ENCODE peak calls at places on chromosomes 4 and X, in seven cellular contexts. Z, K, D, I, O, U and Q are unnamed samples.

GRCh38 chr4:188012546-188012945 is 17.0 kb downstream of the ZFP42 start:
- DNase-seq in Z (no peak), K (no peak), D (no peak), I (no peak), O (no peak), U (no peak), Q (no peak)

GRCh38 chrX:1433646-1434357 is 18.9 kb downstream of the ASMTL start:
- DNase-seq in Z (no peak), K (no peak), D (no peak), I (no peak), O (no peak), U (no peak), Q (no peak)

GRCh38 chr4:124104101-124104500 is 608.4 kb downstream of the ANKRD50 start:
- DNase-seq in Z (no peak), K (no peak), D (no peak), I (peak; percentile 43), O (no peak), U (no peak), Q (no peak)

GRCh38 chr4:26369132-26370036 is 48.6 kb downstream of the RBPJ start:
- DNase-seq in Z (no peak), K (no peak), D (no peak), I (no peak), O (no peak), U (no peak), Q (no peak)

GRCh38 chrX:97401586-97402101 is 517.9 kb downstream of the RPA4 start:
- DNase-seq in Z (peak; percentile 17), K (no peak), D (no peak), I (peak; percentile 12), O (no peak), U (no peak), Q (no peak)

GRCh38 chr4:113106076-113106475 is 56.6 kb downstream of the ANK2 start:
- DNase-seq in Z (peak; percentile 77), K (peak; percentile 23), D (no peak), I (peak; percentile 57), O (peak; percentile 63), U (no peak), Q (peak; percentile 68)

GRCh38 chr4:155705664-155706063 is 39.0 kb downstream of the GUCY1A1 start:
- DNase-seq in Z (no peak), K (no peak), D (no peak), I (peak; percentile 10), O (peak; percentile 10), U (no peak), Q (peak; percentile 41)

GRCh38 chrX:11533211-11533651 is 132.5 kb downstream of the ARHGAP6 start:
- DNase-seq in Z (peak; percentile 76), K (peak; percentile 65), D (peak; percentile 84), I (peak; percentile 84), O (peak; percentile 67), U (peak; percentile 87), Q (peak; percentile 72)

GRCh38 chr4:108106186-108106585 is 62.5 kb downstream of the LEF1 start:
- DNase-seq in Z (no peak), K (no peak), D (no peak), I (no peak), O (no peak), U (no peak), Q (no peak)

GRCh38 chr4:88456757-88457306 is at the start of gene HERC5:
- DNase-seq in Z (peak; percentile 92), K (peak; percentile 85), D (peak; percentile 80), I (peak; percentile 85), O (peak; percentile 95), U (peak; percentile 97), Q (peak; percentile 93)

GRCh38 chr4:154076921-154077320 is 288.0 kb upstream of the SFRP2 start:
- DNase-seq in Z (peak; percentile 58), K (no peak), D (no peak), I (peak; percentile 3), O (no peak), U (no peak), Q (no peak)

GRCh38 chrX:11406109-11406755 is 113.0 kb downstream of the AMELX start:
- DNase-seq in Z (no peak), K (no peak), D (no peak), I (peak; percentile 14), O (no peak), U (no peak), Q (no peak)

GRCh38 chr4:106062452-106062875 is 167.2 kb downstream of the NPNT start:
- DNase-seq in Z (peak; percentile 41), K (no peak), D (no peak), I (peak; percentile 79), O (no peak), U (no peak), Q (no peak)

GRCh38 chr4:46955601-46956000 is 37.8 kb downstream of the GABRA4 start:
- DNase-seq in Z (no peak), K (no peak), D (no peak), I (no peak), O (no peak), U (no peak), Q (no peak)

GRCh38 chr4:46953564-46953963 is 39.8 kb downstream of the GABRA4 start:
- DNase-seq in Z (no peak), K (no peak), D (no peak), I (no peak), O (no peak), U (no peak), Q (no peak)

GRCh38 chr4:46946914-46947313 is 37.9 kb upstream of the COX7B2 start:
- DNase-seq in Z (peak; percentile 26), K (no peak), D (no peak), I (no peak), O (no peak), U (no peak), Q (no peak)

GRCh38 chr4:46949822-46950221 is 40.8 kb upstream of the COX7B2 start:
- DNase-seq in Z (no peak), K (no peak), D (no peak), I (no peak), O (no peak), U (no peak), Q (no peak)

GRCh38 chr4:46950826-46951225 is 41.8 kb upstream of the COX7B2 start:
- DNase-seq in Z (no peak), K (no peak), D (no peak), I (no peak), O (no peak), U (no peak), Q (no peak)
- TF ChIP-seq EZH2phosphoT487 in Z (no peak), K (no peak), D (no peak), I (no peak), O (no peak), U (no peak), Q (no peak)

DNA sequence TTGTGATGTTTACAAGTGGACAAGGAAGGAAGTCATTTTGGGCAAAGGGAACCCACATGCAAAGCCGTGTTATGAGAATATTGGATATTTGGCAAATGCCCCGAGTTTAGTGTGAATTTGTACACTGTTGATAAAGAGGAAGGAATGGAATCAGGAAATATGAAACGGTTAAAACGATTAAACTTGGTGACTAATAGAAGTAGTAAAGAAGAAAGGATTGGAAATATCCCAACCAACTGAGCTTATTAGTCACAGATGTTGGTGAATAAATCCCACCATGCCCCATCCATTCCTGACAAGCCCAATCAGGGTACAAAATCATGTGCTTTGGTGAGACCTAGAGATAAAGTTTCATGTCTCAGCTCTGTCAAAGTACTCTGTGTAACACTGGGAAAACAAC is 22.0 kb downstream of the ARHGAP24 start:
- DNase-seq in Z (peak; percentile 91), K (no peak), D (no peak), I (peak; percentile 84), O (no peak), U (no peak), Q (no peak)
- H3K4me3 ChIP-seq in Z (peak overlapping the region; percentile 54), K (no peak overlapping the region), D (no peak overlapping the region), I (peak overlapping the region; percentile 59), O (no peak overlapping the region), U (no peak overlapping the region), Q (no peak overlapping the region)

GRCh38 chr4:56995525-56995924 is 16.8 kb downstream of the POLR2B start:
- DNase-seq in Z (peak; percentile 94), K (no peak), D (no peak), I (no peak), O (no peak), U (no peak), Q (peak; percentile 60)
- H4K20me1 ChIP-seq in Z (no peaks in the 10 kb centered on the region), K (no peaks in the 10 kb centered on the region), D (peaks cover 7% of the 10 kb centered on the region), I (peaks cover 10% of the 10 kb centered on the region), O (peaks cover 16% of the 10 kb centered on the region), U (no peaks in the 10 kb centered on the region), Q (peaks cover 3% of the 10 kb centered on the region)

DNA sequence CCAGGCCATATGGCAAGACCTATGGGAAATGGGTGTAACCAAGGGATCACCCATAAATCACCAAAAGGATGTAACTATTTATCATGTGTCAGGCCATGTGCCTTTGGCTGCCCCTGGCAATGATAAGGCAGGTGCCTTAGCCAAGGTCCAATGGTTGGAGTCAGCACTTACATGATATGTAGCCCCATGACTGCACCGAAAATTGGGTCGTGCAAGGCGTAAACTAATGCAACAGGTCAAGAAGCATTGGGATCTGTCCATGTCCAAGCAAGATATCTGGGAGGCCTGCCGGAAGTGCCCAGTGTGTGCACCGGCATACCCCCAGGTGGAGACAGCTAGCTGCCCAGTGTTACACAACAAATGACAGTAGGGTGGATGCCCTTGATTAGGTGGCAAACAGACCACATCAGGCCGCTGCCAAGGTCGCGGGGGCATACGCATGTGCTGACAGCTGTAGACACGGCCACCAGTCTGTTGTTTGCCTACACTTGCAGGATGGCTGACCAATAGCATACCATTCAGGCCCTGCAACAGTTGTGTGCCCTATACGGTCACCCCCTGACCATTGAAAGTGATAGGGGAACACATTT is 698.2 kb upstream of the AGA start:
- DNase-seq in Z (no peak), K (no peak), D (no peak), I (no peak), O (no peak), U (no peak), Q (no peak)
- TF ChIP-seq EZH2phosphoT487 in Z (no peak), K (no peak), D (no peak), I (no peak), O (no peak), U (no peak), Q (no peak)

GRCh38 chr4:68577590-68577989 is 1.5 kb upstream of the UGT2B17 start:
- DNase-seq in Z (no peak), K (no peak), D (no peak), I (no peak), O (no peak), U (no peak), Q (no peak)
- H3K4me3 ChIP-seq in Z (no peak overlapping the region), K (no peak overlapping the region), D (no peak overlapping the region), I (no peak overlapping the region), O (no peak overlapping the region), U (no peak overlapping the region), Q (no peak overlapping the region)

GRCh38 chrX:13717697-13718483 is 16.5 kb downstream of the TRAPPC2 start:
- DNase-seq in Z (peak; percentile 82), K (no peak), D (no peak), I (no peak), O (no peak), U (no peak), Q (no peak)
- H4K20me1 ChIP-seq in Z (no peaks in the 10 kb centered on the region), K (no peaks in the 10 kb centered on the region), D (no peaks in the 10 kb centered on the region), I (peaks cover 3% of the 10 kb centered on the region), O (no peaks in the 10 kb centered on the region), U (no peaks in the 10 kb centered on the region), Q (no peaks in the 10 kb centered on the region)